ENCODE peak calls at places on chromosomes 7 and 10, in six cellular contexts. Z, J, H, I, P and X are unnamed samples.

GRCh38 chr7:1787681-1788235 is 117.7 kb downstream of the ELFN1 start:
- DNase-seq in I (no peak), Z (no peak), P (no peak), J (no peak), H (no peak), X (peak)

GRCh38 chr7:28135296-28135695 is 45.3 kb downstream of the JAZF1 start:
- DNase-seq in H (peak), P (no peak), I (no peak), Z (no peak), J (no peak), X (no peak)

GRCh38 chr7:99843808-99844207 is 16.0 kb downstream of the CYP3A43 start:
- DNase-seq in I (no peak), H (no peak), P (no peak), Z (no peak), J (no peak), X (no peak)

GRCh38 chr7:22564511-22565045 is 64.6 kb upstream of the STEAP1B start:
- DNase-seq in J (peak), I (no peak), H (no peak), Z (peak), P (peak), X (no peak)

GRCh38 chr10:96666738-96667137 is 53.6 kb downstream of the PIK3AP1 start:
- DNase-seq in Z (no peak), J (no peak), H (no peak), I (no peak), P (no peak), X (no peak)

GRCh38 chr10:29865700-29866355 is 193.6 kb downstream of the JCAD start:
- DNase-seq in P (no peak), I (no peak), Z (no peak), H (no peak), J (peak), X (no peak)

GRCh38 chr7:157432541-157432956 is 95.7 kb downstream of the DNAJB6 start:
- DNase-seq in H (no peak), Z (peak), I (peak), P (no peak), J (no peak), X (no peak)

GRCh38 chr10:24824124-24824523 is 100.4 kb upstream of the ARHGAP21 start:
- DNase-seq in Z (peak), P (no peak), I (peak), H (no peak), J (no peak), X (no peak)

GRCh38 chr7:135320277-135320676 is 86.6 kb downstream of the STRA8 start:
- DNase-seq in P (peak), J (peak), I (no peak), H (peak), Z (peak), X (no peak)

GRCh38 chr7:93108003-93108402 is 9.8 kb downstream of the SAMD9 start:
- DNase-seq in H (no peak), I (no peak), P (no peak), J (no peak), Z (no peak), X (no peak)

GRCh38 chr7:68785036-68785435 is 813.2 kb upstream of the AUTS2 start:
- DNase-seq in H (no peak), P (no peak), J (no peak), Z (no peak), I (no peak), X (no peak)

GRCh38 chr10:7408003-7408493 is 2.8 kb downstream of the SFMBT2 start:
- DNase-seq in Z (no peak), P (peak), J (no peak), I (peak), H (peak), X (peak)

GRCh38 chr10:132735923-132736391 is 50.0 kb downstream of the NKX6-2 start:
- DNase-seq in I (no peak), Z (no peak), H (no peak), J (no peak), P (no peak), X (no peak)

GRCh38 chr10:127922675-127923366 is 15.9 kb downstream of the PTPRE start:
- DNase-seq in P (peak), J (peak), H (no peak), I (no peak), Z (peak), X (no peak)

GRCh38 chr7:21916629-21917028 is 29.1 kb downstream of the CDCA7L start:
- DNase-seq in P (no peak), H (no peak), I (no peak), Z (no peak), J (no peak), X (no peak)

GRCh38 chr7:1225462-1226154 is 7.1 kb upstream of the UNCX start:
- DNase-seq in Z (peak), J (peak), H (no peak), I (peak), P (no peak), X (no peak)

GRCh38 chr7:16071246-16071857 is 350.0 kb downstream of the CRPPA start:
- DNase-seq in Z (peak), P (no peak), J (peak), I (peak), H (no peak), X (no peak)

DNA sequence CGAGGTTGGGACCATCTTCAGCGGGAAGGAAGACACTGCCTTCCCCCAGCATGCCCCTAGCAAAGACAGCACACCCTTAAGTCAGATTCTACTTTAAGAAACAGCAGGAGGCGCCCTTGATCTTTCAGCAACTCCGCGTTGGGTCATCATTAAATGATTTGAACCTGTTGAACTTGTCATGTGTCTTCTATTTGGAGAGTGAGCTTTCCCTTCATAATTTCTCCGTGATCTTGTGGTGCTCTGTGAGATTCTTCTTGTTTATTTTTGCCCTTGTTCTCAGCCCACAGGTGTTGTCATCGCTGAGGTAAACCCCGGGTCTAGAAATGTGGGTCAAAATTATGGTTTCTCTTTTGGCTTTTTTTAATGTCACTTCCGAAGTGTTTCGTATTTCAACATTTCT is 49.5 kb upstream of the PITRM1 start:
- DNase-seq in I (no peak), P (no peak), H (no peak), J (no peak), Z (peak), X (no peak)
- TF ChIP-seq CTCF in I (no peak), P (no peak), H (no peak), J (no peak), Z (peak), X (no peak)

GRCh38 chr7:20778063-20778721 is 8.5 kb downstream of the SP8 start:
- DNase-seq in P (no peak), I (peak), H (no peak), J (peak), Z (no peak), X (peak)
- TF ChIP-seq CTCF in P (peak), I (peak), H (peak), J (peak), Z (peak), X (no peak)

DNA sequence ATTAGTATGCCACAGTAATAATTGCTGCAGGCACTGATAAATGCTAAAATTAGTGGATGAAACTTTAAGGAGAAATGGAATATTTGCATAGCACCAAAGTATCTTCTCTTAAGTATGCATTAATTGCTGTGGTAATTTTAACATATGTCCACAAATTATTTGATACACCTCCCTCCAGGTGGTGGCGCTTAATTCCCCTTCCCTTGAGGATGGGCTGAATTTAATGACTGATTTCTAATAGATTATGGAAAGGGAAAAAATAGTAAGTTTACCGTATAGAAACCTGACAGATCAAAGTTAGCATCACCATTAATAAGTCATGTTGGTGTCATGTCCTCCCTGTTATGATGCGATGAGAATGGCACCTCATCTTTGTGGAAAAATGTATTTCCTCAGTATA is 519.2 kb downstream of the TFEC start:
- DNase-seq in I (no peak), H (no peak), Z (no peak), P (no peak), J (peak), X (no peak)
- TF ChIP-seq CTCF in I (no peak), H (no peak), Z (no peak), P (no peak), J (no peak), X (no peak)

DNA sequence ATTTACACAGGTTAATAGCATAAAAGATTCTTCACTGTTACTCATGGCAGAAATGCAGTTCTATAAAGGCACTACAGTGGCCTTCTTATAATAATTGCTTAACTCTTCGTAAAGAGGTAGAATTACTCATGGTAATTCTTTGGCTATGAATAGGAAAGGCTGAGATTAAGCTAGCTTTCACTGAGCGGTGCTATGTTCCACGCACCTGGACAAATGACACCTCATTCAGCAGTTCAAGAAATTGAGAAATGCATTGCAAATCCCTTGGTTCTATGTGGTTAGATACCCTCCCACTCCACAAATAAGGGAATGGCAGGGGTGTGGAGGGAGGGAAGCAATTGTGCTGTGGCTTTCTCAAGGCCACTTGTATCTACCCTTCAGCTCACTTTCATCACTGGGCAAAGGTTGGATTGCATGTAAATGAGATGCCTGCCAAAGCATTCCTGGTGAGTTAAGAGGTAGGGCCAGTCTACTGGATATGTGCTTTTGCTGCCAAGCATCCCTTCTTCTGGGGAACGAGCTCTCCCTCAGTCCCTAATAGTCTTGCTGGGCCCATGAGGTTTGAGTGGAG is 210.8 kb downstream of the TEX36 start:
- DNase-seq in H (no peak), J (no peak), Z (no peak), P (no peak), I (no peak), X (no peak)
- TF ChIP-seq CTCF in H (no peak), J (no peak), Z (no peak), P (no peak), I (no peak), X (no peak)

GRCh38 chr10:58578366-58578765 is 65.7 kb downstream of the BICC1 start:
- DNase-seq in H (no peak), P (no peak), J (no peak), Z (no peak), I (no peak), X (no peak)
- TF ChIP-seq CTCF in H (no peak), P (no peak), J (no peak), Z (no peak), I (no peak), X (no peak)

GRCh38 chr7:66564045-66564444 is 64.6 kb upstream of the KCTD7 start:
- DNase-seq in I (no peak), P (no peak), H (no peak), J (no peak), Z (no peak), X (no peak)
- TF ChIP-seq CTCF in I (no peak), P (no peak), H (no peak), J (no peak), Z (no peak), X (no peak)